ENCODE peak calls at places on chromosomes 16 and 17, in six cellular contexts. O is Calu3, Y is tibial artery, R is tibial nerve, A is lower leg skin, K is HL-60. M is an unnamed sample.
A peak's percentile ranks its signal among the peaks of the same experiment; 100 is the strongest.

GRCh38 chr17:21003007-21003621 is 39.7 kb downstream of the USP22 start:
- DNase-seq in Y (no peak), A (no peak), O (no peak), K (no peak), R (no peak), M (no peak)

GRCh38 chr17:5019475-5019956 is 15.7 kb downstream of the SLC52A1 start:
- DNase-seq in O (no peak), A (no peak), Y (no peak), K (no peak), R (no peak), M (no peak)

GRCh38 chr16:85378145-85379040 is 234.7 kb upstream of the GSE1 start:
- DNase-seq in Y (no peak), R (no peak), A (no peak), K (no peak), O (no peak), M (no peak)

GRCh38 chr17:40100419-40100668 is at the start of gene NR1D1:
- DNase-seq in R (no peak), A (no peak), O (no peak), K (no peak), Y (no peak), M (no peak)

GRCh38 chr17:37671028-37671812 is 28.0 kb upstream of the DDX52 start:
- DNase-seq in Y (no peak), R (no peak), A (no peak), O (no peak), K (no peak), M (no peak)

GRCh38 chr16:56869513-56870270 is 4.7 kb downstream of the SLC12A3 start:
- DNase-seq in O (peak; percentile 30), A (no peak), R (no peak), Y (no peak), K (peak; percentile 48), M (no peak)

GRCh38 chr17:68360198-68360597 is 68.9 kb downstream of the ARSG start:
- DNase-seq in A (no peak), R (no peak), Y (no peak), K (no peak), O (no peak), M (no peak)

GRCh38 chr17:66942453-66943264 is 21.8 kb upstream of the CACNG4 start:
- DNase-seq in O (no peak), R (no peak), Y (no peak), K (no peak), A (no peak), M (no peak)

GRCh38 chr17:82301916-82302497 is 15.4 kb downstream of the CD7 start:
- DNase-seq in K (peak; percentile 25), A (no peak), O (no peak), Y (no peak), R (no peak), M (no peak)

GRCh38 chr17:57477483-57478357 is 221.4 kb downstream of the MSI2 start:
- DNase-seq in A (no peak), R (no peak), K (no peak), Y (no peak), O (no peak), M (no peak)

GRCh38 chr16:16027728-16028310 is 78.4 kb downstream of the ABCC1 start:
- DNase-seq in K (no peak), Y (no peak), O (peak; percentile 36), R (no peak), A (no peak), M (no peak)

GRCh38 chr17:81165246-81166032 is at the start of gene PVALEF:
- DNase-seq in O (no peak), A (no peak), Y (no peak), K (no peak), R (no peak), M (no peak)

GRCh38 chr16:76035689-76036088 is 241.5 kb upstream of the CNTNAP4 start:
- DNase-seq in O (no peak), R (no peak), A (no peak), Y (no peak), K (no peak), M (no peak)

DNA sequence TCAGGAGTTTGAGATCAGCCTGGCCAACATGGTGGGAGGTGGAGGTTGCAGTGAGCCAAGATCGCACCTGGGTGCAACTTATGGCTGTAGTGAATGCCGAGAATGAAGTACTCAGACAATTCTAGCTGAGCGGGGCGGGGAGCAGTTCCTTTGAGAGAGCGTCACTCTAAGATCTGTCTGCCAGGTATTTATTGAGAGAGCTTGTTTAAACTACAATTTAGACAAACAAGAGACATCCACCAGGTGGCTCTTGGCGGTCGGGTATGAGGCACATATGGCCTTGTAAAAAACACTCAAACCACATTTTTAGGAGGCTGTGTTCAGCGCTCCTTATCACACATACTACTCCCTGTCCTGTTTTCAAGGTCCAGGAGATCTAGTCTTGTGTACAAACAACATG is 40.6 kb upstream of the CDH1 start:
- DNase-seq in A (no peak), Y (no peak), R (no peak), K (no peak), O (no peak), M (no peak)
- TF ChIP-seq CTCF in A (no peak), Y (no peak), R (no peak), K (no peak), O (no peak), M (no peak)

GRCh38 chr17:76797441-76797840 is 59.5 kb downstream of the MFSD11 start:
- DNase-seq in O (no peak), K (no peak), A (no peak), Y (no peak), R (no peak), M (no peak)

GRCh38 chr17:76792348-76792747 is 54.4 kb downstream of the MFSD11 start:
- DNase-seq in R (no peak), K (no peak), A (no peak), Y (no peak), O (no peak), M (no peak)

GRCh38 chr17:76791053-76791980 is 53.4 kb downstream of the MFSD11 start:
- DNase-seq in Y (no peak), K (peak; percentile 55), A (no peak), R (no peak), O (peak; percentile 15), M (peak; percentile 50)

GRCh38 chr17:76796081-76796480 is 58.2 kb downstream of the MFSD11 start:
- DNase-seq in R (no peak), Y (no peak), O (no peak), A (no peak), K (no peak), M (no peak)

GRCh38 chr17:76793775-76794174 is 55.9 kb downstream of the MFSD11 start:
- DNase-seq in O (peak; percentile 37), Y (no peak), K (peak; percentile 37), A (no peak), R (no peak), M (no peak)
- TF ChIP-seq CTCF in O (peak; percentile 25), Y (no peak), K (peak; percentile 42), A (no peak), R (no peak), M (peak; percentile 51)

DNA sequence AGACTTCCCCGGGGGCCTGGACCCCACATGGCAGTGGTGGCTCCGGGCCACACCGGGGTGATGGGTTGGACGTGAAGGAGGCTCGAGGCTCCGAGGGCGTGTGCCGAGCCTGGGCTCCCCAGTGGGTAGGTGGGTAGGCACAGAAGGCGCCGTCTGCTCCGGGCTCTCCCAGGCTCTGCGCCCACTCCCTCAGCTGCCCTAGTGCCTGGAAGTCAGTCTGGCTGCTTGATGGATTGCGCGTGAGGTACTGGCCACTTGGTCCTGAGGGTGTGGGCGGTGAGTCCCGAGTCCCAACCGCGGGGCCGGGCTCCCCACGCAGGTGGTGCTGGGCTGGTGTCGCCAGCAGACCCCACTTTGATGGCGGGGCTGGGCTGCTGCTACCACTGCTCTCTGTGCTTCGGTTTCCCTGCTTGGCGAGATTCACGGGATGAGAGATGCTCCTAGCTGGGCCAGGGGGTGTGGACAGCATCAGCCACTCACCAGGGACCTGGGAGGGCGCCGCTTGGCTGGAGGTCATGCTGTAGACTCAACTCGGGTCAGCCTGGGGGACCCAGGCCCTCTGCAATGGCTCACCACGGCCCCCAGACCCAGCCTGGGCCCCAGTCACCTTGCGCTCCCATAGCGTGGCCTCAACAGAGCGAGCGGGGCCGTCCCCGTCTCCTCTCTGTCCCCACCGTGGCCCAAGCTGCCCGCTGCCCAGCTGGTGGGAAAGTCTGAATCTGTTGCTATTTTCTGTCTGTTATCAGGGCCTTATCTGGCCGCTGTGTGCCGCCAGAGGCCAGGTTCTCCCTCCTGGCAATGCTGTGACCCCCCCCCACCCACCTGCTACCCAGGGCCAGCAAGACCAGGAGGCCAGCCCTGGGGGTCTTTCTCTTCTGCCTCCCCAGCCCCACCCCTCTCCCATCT is 26.1 kb downstream of the ZFPM1 start:
- DNase-seq in R (no peak), K (no peak), O (no peak), Y (no peak), A (no peak), M (no peak)
- TF ChIP-seq CTCF in R (no peak), K (no peak), O (no peak), Y (no peak), A (no peak), M (no peak)

GRCh38 chr17:17780941-17781590 is 55.7 kb downstream of the SREBF1 start:
- DNase-seq in R (no peak), O (peak; percentile 14), K (no peak), A (no peak), Y (no peak), M (no peak)
- TF ChIP-seq CTCF in R (no peak), O (no peak), K (no peak), A (no peak), Y (peak; percentile 18), M (no peak)

DNA sequence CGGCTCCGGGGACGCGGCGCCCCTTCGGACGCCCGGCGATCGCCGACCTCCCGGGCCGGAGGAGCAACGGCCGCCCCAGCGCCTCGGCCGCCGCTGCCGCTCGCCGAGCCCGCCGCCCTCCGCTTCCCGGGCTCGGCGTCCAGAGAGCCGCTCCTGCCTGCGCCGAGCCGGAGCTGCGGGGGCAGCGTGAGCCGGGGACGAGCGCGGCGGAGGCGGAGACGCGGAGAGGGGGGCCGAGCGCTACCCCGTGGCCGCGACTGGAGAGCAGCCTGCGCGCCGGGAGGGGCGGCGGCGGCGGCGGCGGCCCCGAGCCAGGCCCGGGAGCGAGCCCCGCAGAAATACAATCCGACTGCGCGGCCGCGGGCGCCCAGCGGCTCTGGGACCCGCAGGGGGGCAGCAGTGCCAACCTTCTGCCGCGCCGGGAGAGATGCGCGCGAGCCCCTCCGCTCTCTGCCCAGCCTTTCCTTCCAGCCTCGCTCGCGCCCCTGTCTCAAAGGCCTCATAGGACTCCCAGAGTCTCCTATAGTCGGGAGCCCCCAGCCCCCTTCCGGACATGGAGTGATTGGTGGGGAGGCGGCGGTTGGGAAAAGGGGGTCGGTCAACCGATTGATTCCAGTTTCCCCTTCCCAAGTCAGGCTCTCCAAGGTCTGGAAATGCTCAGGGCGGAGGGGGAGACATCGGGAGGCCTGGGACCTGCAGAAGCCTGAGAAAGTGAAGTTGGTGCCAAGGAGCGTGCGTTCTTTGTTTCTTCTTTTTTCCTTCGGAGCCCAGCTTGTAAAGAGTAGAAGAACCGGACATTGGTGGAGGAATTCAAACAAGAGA is 1.0 kb upstream of the SDK2 start:
- DNase-seq in Y (no peak), K (peak; percentile 12), A (peak; percentile 81), O (peak; percentile 18), R (no peak), M (no peak)
- TF ChIP-seq CTCF in Y (no peak), K (no peak), A (no peak), O (no peak), R (peak; percentile 17), M (no peak)